ENCODE peak calls at places on chromosomes 11 and 22, in ten cellular contexts. G, F, L, M, I, N, H, P, O and J are unnamed samples.

GRCh38 chr11:46333129-46333947 is 13.9 kb upstream of the DGKZ start:
- DNase-seq in O (no peak), G (no peak), L (no peak), M (no peak), H (no peak), F (no peak), I (no peak), P (no peak), N (peak), J (no peak)

GRCh38 chr11:134398644-134399292 is 13.3 kb downstream of the B3GAT1 start:
- DNase-seq in L (no peak), P (no peak), I (no peak), F (no peak), M (no peak), H (no peak), G (no peak), N (no peak), O (no peak), J (no peak)

GRCh38 chr11:112320668-112321067 is 60.0 kb upstream of the PLET1 start:
- DNase-seq in O (peak), F (no peak), L (peak), M (peak), P (peak), H (no peak), I (peak), N (no peak), G (peak), J (peak)

GRCh38 chr22:39117585-39118191 is 20.6 kb downstream of the APOBEC3H start:
- DNase-seq in P (peak), F (peak), L (peak), M (no peak), H (peak), N (peak), G (peak), O (peak), I (peak), J (no peak)

GRCh38 chr11:1071571-1072115 is 3.0 kb upstream of the MUC2 start:
- DNase-seq in G (no peak), O (no peak), L (no peak), H (peak), F (no peak), P (no peak), M (no peak), N (no peak), I (no peak), J (no peak)

GRCh38 chr22:49328076-49328475 is 499.6 kb downstream of the BRD1 start:
- DNase-seq in F (no peak), H (no peak), N (no peak), G (no peak), I (no peak), P (no peak), M (peak), O (no peak), L (no peak), J (peak)

GRCh38 chr11:111561801-111562325 is 21.3 kb downstream of the LAYN start:
- DNase-seq in F (peak), N (peak), M (no peak), O (peak), G (peak), I (peak), P (peak), H (no peak), L (peak), J (no peak)

GRCh38 chr11:73386026-73386425 is 9.8 kb downstream of the RELT start:
- DNase-seq in L (no peak), N (peak), H (no peak), I (no peak), P (no peak), M (no peak), O (no peak), G (no peak), F (no peak), J (no peak)

GRCh38 chr11:118353084-118353710 is 6.2 kb upstream of the UBE4A start:
- DNase-seq in P (peak), F (no peak), G (peak), H (no peak), L (no peak), N (peak), M (no peak), I (peak), O (no peak), J (no peak)